ENCODE peak calls at places on chromosomes 5 and 9, in four cellular contexts. S, Q, W and R are unnamed samples.
A peak's percentile ranks its signal among the peaks of the same experiment; 100 is the strongest.

GRCh38 chr5:133938039-133938821 is 30.2 kb downstream of the C5orf15 start:
- DNase-seq in Q (no peak), W (no peak), S (no peak), R (peak; percentile 74)

GRCh38 chr9:74963043-74963442 is 10.3 kb upstream of the C9orf40 start:
- DNase-seq in S (no peak), Q (no peak), W (no peak), R (no peak)

GRCh38 chr9:73269430-73270101 is 117.9 kb downstream of the ANXA1 start:
- DNase-seq in W (no peak), S (peak; percentile 6), Q (peak; percentile 44), R (peak; percentile 37)

GRCh38 chr5:8461543-8461942 is 592.6 kb downstream of the MTRR start:
- DNase-seq in W (no peak), S (no peak), Q (no peak), R (peak; percentile 16)

GRCh38 chr9:72579880-72580570 is 58.6 kb downstream of the TMC1 start:
- DNase-seq in Q (no peak), W (no peak), S (no peak), R (peak; percentile 14)

GRCh38 chr5:39100851-39101396 is 26.7 kb upstream of the RICTOR start:
- DNase-seq in Q (peak; percentile 89), S (no peak), W (no peak), R (no peak)

GRCh38 chr5:150443242-150444075 is 6.1 kb downstream of the RPS14 start:
- DNase-seq in S (no peak), W (no peak), Q (no peak), R (no peak)

GRCh38 chr5:96565843-96566242 is 96.3 kb upstream of the CAST start:
- DNase-seq in Q (no peak), W (no peak), S (no peak), R (peak; percentile 14)

GRCh38 chr5:178114325-178115135 is 1.2 kb downstream of the N4BP3 start:
- DNase-seq in Q (no peak), S (no peak), W (no peak), R (no peak)

GRCh38 chr5:12910611-12911010 is 1006.4 kb upstream of the CTNND2 start:
- DNase-seq in S (no peak), W (no peak), Q (no peak), R (no peak)

GRCh38 chr9:97076238-97076637 is 37.3 kb upstream of the CTSV start:
- DNase-seq in Q (no peak), W (peak; percentile 60), S (no peak), R (no peak)

GRCh38 chr9:133910855-133911514 is 81.1 kb downstream of the VAV2 start:
- DNase-seq in S (no peak), Q (no peak), W (no peak), R (no peak)

GRCh38 chr9:5799314-5799713 is 33.6 kb downstream of the ERMP1 start:
- DNase-seq in S (peak; percentile 16), Q (peak; percentile 28), W (no peak), R (peak; percentile 43)

GRCh38 chr5:39217365-39218281 is 1.7 kb downstream of the FYB1 start:
- DNase-seq in S (peak; percentile 71), W (peak; percentile 83), Q (peak; percentile 70), R (peak; percentile 78)

GRCh38 chr5:94442971-94443370 is 175.4 kb downstream of the KIAA0825 start:
- DNase-seq in Q (no peak), S (no peak), W (no peak), R (no peak)

GRCh38 chr5:134932508-134932907 is 27.6 kb downstream of the PCBD2 start:
- DNase-seq in Q (no peak), W (no peak), S (no peak), R (no peak)

GRCh38 chr9:127112683-127113539 is 9.5 kb downstream of the ANGPTL2 start:
- DNase-seq in W (no peak), S (no peak), Q (no peak), R (no peak)

GRCh38 chr9:109538346-109538745 is 40.2 kb upstream of the PTPN3 start:
- DNase-seq in S (no peak), Q (no peak), W (no peak), R (no peak)

GRCh38 chr9:73151653-73152382 is at the start of gene ANXA1:
- DNase-seq in Q (no peak), W (no peak), S (peak; percentile 89), R (peak; percentile 9)

GRCh38 chr5:82537646-82538306 is 259.6 kb upstream of the RPS23 start:
- DNase-seq in S (no peak), Q (no peak), W (no peak), R (no peak)

GRCh38 chr5:135141303-135142268 is 107.6 kb upstream of the PITX1 start:
- DNase-seq in W (no peak), S (peak; percentile 28), Q (peak; percentile 74), R (peak; percentile 43)

GRCh38 chr5:157549283-157549629 is 26.3 kb downstream of the ADAM19 start:
- DNase-seq in W (no peak), S (no peak), Q (peak; percentile 62), R (no peak)

GRCh38 chr5:13214182-13214581 is 730.3 kb downstream of the DNAH5 start:
- DNase-seq in Q (no peak), S (no peak), W (no peak), R (no peak)

GRCh38 chr5:1929108-1929991 is 46.6 kb upstream of the IRX4 start:
- DNase-seq in Q (no peak), W (no peak), S (no peak), R (no peak)

GRCh38 chr5:1472964-1473628 is 27.9 kb upstream of the SLC6A3 start:
- DNase-seq in Q (no peak), W (no peak), S (no peak), R (no peak)

GRCh38 chr5:103674321-103674720 is 111.7 kb upstream of the NUDT12 start:
- DNase-seq in S (no peak), Q (no peak), W (no peak), R (no peak)

GRCh38 chr5:55570026-55570425 is 35.3 kb upstream of the PLPP1 start:
- DNase-seq in Q (no peak), S (no peak), W (no peak), R (no peak)

GRCh38 chr5:130652178-130652577 is 512.9 kb downstream of the HINT1 start:
- DNase-seq in W (no peak), Q (no peak), S (peak; percentile 21), R (no peak)

GRCh38 chr9:124852121-124852828 is 985 bp upstream of the WDR38 start:
- DNase-seq in W (no peak), S (no peak), Q (no peak), R (no peak)

GRCh38 chr5:53303105-53303504 is 177.3 kb upstream of the FST start:
- DNase-seq in S (no peak), Q (no peak), W (no peak), R (no peak)

GRCh38 chr9:98603821-98604383 is 104.8 kb downstream of the GABBR2 start:
- DNase-seq in S (no peak), Q (no peak), W (no peak), R (no peak)

GRCh38 chr9:16794871-16795639 is 75.4 kb downstream of the BNC2 start:
- DNase-seq in W (no peak), S (no peak), Q (no peak), R (no peak)

GRCh38 chr9:100724932-100725331 is 147.1 kb downstream of the CAVIN4 start:
- DNase-seq in W (no peak), Q (no peak), S (no peak), R (no peak)

GRCh38 chr5:114238771-114239313 is 123.0 kb upstream of the KCNN2 start:
- DNase-seq in W (no peak), S (no peak), Q (no peak), R (no peak)

DNA sequence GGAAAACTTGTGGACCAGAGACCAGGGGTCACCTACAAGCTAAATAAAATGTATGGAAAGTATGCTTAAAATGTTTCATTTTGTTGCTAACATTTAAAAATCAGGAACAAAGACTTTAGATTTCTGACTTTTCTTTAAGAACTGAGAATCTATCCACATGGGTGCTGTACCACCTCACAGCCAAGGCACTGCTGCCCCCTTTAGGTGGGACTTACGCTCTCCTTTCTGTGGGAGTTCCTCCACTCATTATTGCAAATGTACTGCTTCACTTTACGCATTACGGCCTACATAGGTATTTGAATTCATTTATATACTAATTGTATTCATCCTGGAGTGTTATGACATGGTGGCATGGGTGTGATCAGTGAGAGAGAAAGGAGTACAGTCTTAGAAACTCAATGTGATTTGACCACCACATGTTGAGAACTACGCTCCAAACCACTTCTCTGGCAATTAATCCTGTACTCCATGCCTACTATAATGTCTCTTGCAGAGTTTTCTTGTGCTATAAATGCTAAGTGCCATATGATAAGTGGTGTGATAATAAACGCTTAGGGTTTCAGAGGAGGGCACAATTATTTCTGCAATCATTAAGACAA is 24.7 kb upstream of the CETN3 start:
- DNase-seq in W (peak; percentile 79), Q (peak; percentile 39), S (peak; percentile 31), R (peak; percentile 77)
- TF ChIP-seq CTCF in W (peak; percentile 70), Q (peak; percentile 82), S (peak; percentile 37), R (peak; percentile 79)

DNA sequence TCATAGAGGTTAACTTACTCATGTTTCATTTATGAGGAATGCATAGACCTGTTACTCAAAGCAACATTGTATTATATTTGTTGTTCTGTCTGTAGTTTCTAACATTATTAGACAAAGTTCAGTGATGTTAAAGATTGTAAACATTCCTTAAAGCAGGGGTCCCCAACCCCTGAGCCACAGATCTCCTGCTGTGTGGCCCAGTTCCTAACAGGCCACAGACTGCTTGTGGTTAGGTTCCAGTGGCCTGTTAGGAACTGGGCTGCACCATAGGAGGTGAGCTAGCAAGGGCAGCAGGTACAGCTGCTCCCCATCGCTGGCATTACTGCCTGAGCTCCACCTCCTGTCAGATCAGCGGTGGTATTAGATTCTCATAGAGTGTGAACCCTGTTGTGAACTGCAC is 181.1 kb downstream of the KDM4C start:
- DNase-seq in Q (no peak), S (no peak), W (no peak), R (no peak)
- TF ChIP-seq FOSL1 in Q (no peak), S (no peak), W (no peak), R (no peak)

GRCh38 chr5:166341708-166342329 is 1949.6 kb upstream of the WWC1 start:
- DNase-seq in Q (no peak), W (no peak), S (no peak), R (no peak)
- TF ChIP-seq CTCF in Q (no peak), W (peak; percentile 18), S (no peak), R (no peak)

GRCh38 chr5:14722923-14723322 is 58.4 kb downstream of the OTULIN start:
- DNase-seq in Q (no peak), W (no peak), S (no peak), R (no peak)

GRCh38 chr5:14723648-14724231 is 59.2 kb downstream of the OTULIN start:
- DNase-seq in Q (no peak), W (no peak), S (no peak), R (no peak)

GRCh38 chr5:14720236-14720923 is 55.9 kb downstream of the OTULIN start:
- DNase-seq in S (no peak), W (no peak), Q (no peak), R (no peak)

GRCh38 chr5:14724633-14725032 is 60.1 kb downstream of the OTULIN start:
- DNase-seq in Q (no peak), S (no peak), W (no peak), R (no peak)

DNA sequence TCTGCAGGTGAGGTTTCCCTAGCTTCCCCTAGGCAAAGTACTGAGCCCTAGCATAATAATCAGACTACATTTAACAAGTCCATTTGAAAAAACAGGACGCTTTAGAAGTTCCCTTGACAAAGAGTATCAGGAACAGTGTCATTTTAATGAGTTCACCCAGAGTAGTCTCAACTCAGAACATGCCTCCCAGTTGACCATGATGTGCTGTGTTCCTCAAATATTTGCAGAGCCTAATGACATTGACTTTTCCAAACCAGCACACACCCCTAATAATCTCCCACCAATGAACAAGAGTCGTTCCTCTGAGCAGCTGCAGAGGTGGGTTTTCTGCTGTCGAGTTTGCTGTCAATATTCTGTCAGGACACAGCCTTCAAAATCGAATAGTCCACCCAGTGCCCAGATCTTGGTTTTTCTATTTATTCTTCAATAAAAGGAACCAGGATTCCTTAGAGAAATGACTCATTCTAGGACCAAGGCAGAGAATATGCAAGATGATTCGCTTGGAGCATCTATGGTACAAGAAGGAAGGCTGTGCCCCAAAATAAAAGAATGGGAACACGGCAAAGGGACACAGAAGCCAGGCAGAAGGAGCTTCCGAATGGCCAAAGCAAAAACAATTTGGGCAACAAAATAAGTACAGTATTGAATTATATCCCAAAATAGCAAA is 57.6 kb downstream of the OTULIN start:
- DNase-seq in W (no peak), S (no peak), Q (peak; percentile 29), R (no peak)
- TF ChIP-seq FOSL1 in W (no peak), S (no peak), Q (no peak), R (no peak)